ENCODE peak calls at places on chromosomes 5 and 9, in ten cellular contexts. M is fibroblast of lung; L is left colon; F is NCI-H187 treated with DMSO at 0.1 percent for 48 hours; Q is germinal center; I is activated CD4-positive, alpha-beta T cell treated with anti-CD3 and anti-CD28 coated beads, Interleukin-2, amount 10 ng/mL, durations not matched to agents 7 days and 5 days; Y is C1 segment of cervical spinal cord; K is ovary; H is stimulated activated CD4-positive, alpha-beta T cell treated with anti-CD3 and anti-CD28 coated beads, Interleukin-15, amount 100 ng/mL, for 24 hours; X is DND-41. P is an unnamed sample.

GRCh38 chr5:150142800-150143724 is 12.6 kb downstream of the PDGFRB start:
- DNase-seq in I (no peak), K (peak), X (no peak), Y (no peak), M (peak), F (no peak), H (no peak), L (peak), Q (no peak), P (no peak)

GRCh38 chr9:123406691-123407536 is 50.9 kb downstream of the CRB2 start:
- DNase-seq in K (no peak), L (no peak), X (no peak), I (no peak), M (peak), Q (no peak), H (no peak), Y (no peak), F (no peak), P (no peak)

GRCh38 chr9:136441191-136441680 is 1.6 kb upstream of the INPP5E start:
- DNase-seq in F (no peak), L (no peak), X (no peak), M (no peak), H (no peak), K (no peak), I (no peak), Q (no peak), Y (no peak), P (no peak)

GRCh38 chr5:141725909-141726308 is 43.9 kb upstream of the ARAP3 start:
- DNase-seq in I (no peak), Q (no peak), H (no peak), X (no peak), L (no peak), F (no peak), Y (no peak), K (no peak), M (peak), P (no peak)

GRCh38 chr9:137148661-137149060 is 9.7 kb downstream of the GRIN1 start:
- DNase-seq in L (no peak), K (no peak), I (no peak), Q (no peak), M (no peak), Y (no peak), F (no peak), H (no peak), X (no peak), P (no peak)

GRCh38 chr9:88923653-88924284 is 67.5 kb upstream of the S1PR3 start:
- DNase-seq in Y (no peak), X (no peak), H (peak), I (peak), F (no peak), L (no peak), Q (no peak), M (no peak), K (no peak), P (no peak)

GRCh38 chr9:121671612-121672155 is 20.2 kb downstream of the DAB2IP start:
- DNase-seq in X (no peak), H (no peak), L (no peak), I (no peak), M (peak), Y (no peak), F (no peak), Q (no peak), K (no peak), P (no peak)

GRCh38 chr9:98231770-98232478 is 23.5 kb downstream of the TBC1D2 start:
- DNase-seq in K (no peak), F (no peak), L (no peak), I (no peak), H (no peak), Y (no peak), Q (no peak), M (peak), X (no peak), P (no peak)

GRCh38 chr5:1651971-1652872 is 128.5 kb upstream of the LPCAT1 start:
- DNase-seq in I (no peak), H (no peak), L (no peak), M (no peak), F (no peak), X (no peak), Y (no peak), K (no peak), Q (no peak), P (no peak)

GRCh38 chr5:164345173-164345572 is 839.8 kb downstream of the MAT2B start:
- DNase-seq in X (no peak), Y (no peak), M (peak), K (no peak), L (no peak), I (no peak), H (no peak), Q (no peak), F (no peak), P (peak)

GRCh38 chr9:32426278-32426939 is 42.0 kb downstream of the ACO1 start:
- DNase-seq in H (no peak), M (peak), Q (no peak), Y (peak), F (no peak), L (peak), X (peak), K (peak), I (no peak), P (peak)

GRCh38 chr5:40676643-40677333 is 2.9 kb upstream of the PTGER4 start:
- DNase-seq in Q (no peak), K (no peak), M (peak), Y (no peak), F (no peak), L (peak), H (no peak), X (peak), I (no peak), P (no peak)

GRCh38 chr5:68465133-68465532 is 249.6 kb downstream of the PIK3R1 start:
- DNase-seq in F (no peak), Q (no peak), H (peak), X (peak), M (no peak), Y (no peak), L (no peak), K (no peak), I (peak), P (no peak)

GRCh38 chr5:64749385-64749784 is 19.1 kb downstream of the SREK1IP1 start:
- DNase-seq in M (no peak), Q (no peak), H (no peak), I (no peak), Y (no peak), K (no peak), X (no peak), L (no peak), F (no peak), P (no peak)

GRCh38 chr5:38291355-38291754 is 33.0 kb downstream of the EGFLAM start:
- DNase-seq in Y (no peak), F (no peak), L (no peak), K (no peak), I (no peak), H (peak), Q (no peak), X (no peak), M (no peak), P (no peak)

GRCh38 chr5:141717043-141717442 is 35.0 kb upstream of the ARAP3 start:
- DNase-seq in Y (no peak), M (no peak), I (no peak), L (no peak), Q (no peak), X (no peak), K (no peak), H (no peak), F (no peak), P (no peak)

GRCh38 chr5:154642499-154643245 is 112.5 kb upstream of the LARP1 start:
- DNase-seq in Y (no peak), K (no peak), F (no peak), H (no peak), I (no peak), X (no peak), L (no peak), M (peak), Q (no peak), P (no peak)

GRCh38 chr9:76379494-76379893 is 14.7 kb downstream of the RFK start:
- DNase-seq in L (no peak), X (no peak), F (no peak), K (no peak), H (no peak), I (no peak), Y (no peak), M (no peak), Q (no peak), P (no peak)

GRCh38 chr9:19934301-19934868 is 145.5 kb upstream of the SLC24A2 start:
- DNase-seq in M (peak), K (peak), Q (no peak), Y (no peak), F (no peak), X (no peak), I (no peak), H (peak), L (no peak), P (no peak)

GRCh38 chr5:172775326-172776234 is 4.6 kb upstream of the DUSP1 start:
- DNase-seq in M (peak), I (no peak), H (no peak), X (no peak), L (peak), Q (no peak), Y (no peak), F (no peak), K (no peak), P (no peak)

GRCh38 chr5:10635257-10635860 is 71.5 kb downstream of the ANKRD33B start:
- DNase-seq in H (peak), M (peak), K (no peak), F (no peak), L (no peak), I (peak), Q (peak), X (no peak), Y (no peak), P (no peak)

GRCh38 chr9:126062158-126062929 is 264.3 kb upstream of the MVB12B start:
- DNase-seq in Q (no peak), M (no peak), L (no peak), X (no peak), Y (no peak), K (no peak), I (no peak), H (no peak), F (no peak), P (no peak)

GRCh38 chr5:55480781-55481180 is 54.0 kb downstream of the PLPP1 start:
- DNase-seq in X (no peak), M (peak), Q (no peak), F (no peak), H (no peak), Y (no peak), I (no peak), L (no peak), K (no peak), P (no peak)

GRCh38 chr9:116951588-116952433 is 264.7 kb downstream of the TRIM32 start:
- DNase-seq in L (no peak), F (no peak), H (no peak), K (no peak), I (no peak), Y (no peak), Q (no peak), X (no peak), M (peak), P (no peak)

GRCh38 chr5:81337803-81338202 is 36.4 kb downstream of the ZCCHC9 start:
- DNase-seq in H (no peak), K (no peak), L (no peak), F (no peak), X (no peak), M (no peak), Y (no peak), Q (no peak), I (no peak), P (no peak)

GRCh38 chr9:113187935-113188595 is 33.0 kb downstream of the FKBP15 start:
- DNase-seq in H (no peak), X (no peak), L (peak), K (no peak), Q (no peak), M (peak), Y (no peak), I (no peak), F (no peak), P (no peak)

GRCh38 chr9:93253633-93254032 is 69.7 kb downstream of the WNK2 start:
- DNase-seq in I (no peak), Y (no peak), K (no peak), H (no peak), L (no peak), X (no peak), M (no peak), F (no peak), Q (no peak), P (no peak)

GRCh38 chr5:122385786-122386185 is 73.7 kb downstream of the SNCAIP start:
- DNase-seq in L (no peak), M (peak), H (no peak), Q (no peak), Y (no peak), X (no peak), K (no peak), I (no peak), F (no peak), P (no peak)

GRCh38 chr9:38255599-38255998 is 136.9 kb upstream of the ALDH1B1 start:
- DNase-seq in H (no peak), X (no peak), Y (no peak), K (no peak), Q (no peak), M (no peak), F (no peak), L (no peak), I (no peak), P (no peak)

GRCh38 chr5:124161286-124161685 is 585.2 kb downstream of the ZNF608 start:
- DNase-seq in M (no peak), X (no peak), H (no peak), L (no peak), F (no peak), K (no peak), Q (no peak), Y (no peak), I (no peak), P (no peak)

GRCh38 chr5:43104102-43104501 is 16.6 kb upstream of the ZNF131 start:
- DNase-seq in I (no peak), X (peak), Q (no peak), H (no peak), K (no peak), L (no peak), F (no peak), M (peak), Y (no peak), P (no peak)

GRCh38 chr5:141330299-141331080 is at the start of gene PCDHGA1:
- DNase-seq in X (no peak), F (no peak), Q (peak), I (peak), L (no peak), Y (no peak), H (peak), M (peak), K (no peak), P (no peak)

GRCh38 chr5:128764910-128765309 is 200.4 kb upstream of the SLC27A6 start:
- DNase-seq in H (no peak), X (no peak), M (no peak), Q (no peak), F (no peak), L (no peak), K (no peak), I (no peak), Y (no peak), P (no peak)

GRCh38 chr9:127166651-127167524 is 44.5 kb upstream of the ANGPTL2 start:
- DNase-seq in H (no peak), L (no peak), F (peak), Q (peak), K (no peak), I (no peak), M (peak), X (peak), Y (no peak), P (no peak)

GRCh38 chr5:66307647-66308257 is 163.7 kb downstream of the SREK1 start:
- DNase-seq in Q (peak), H (no peak), L (no peak), K (no peak), Y (peak), F (no peak), I (peak), M (peak), X (peak), P (no peak)

GRCh38 chr5:10584714-10585113 is 20.8 kb downstream of the ANKRD33B start:
- DNase-seq in I (no peak), F (no peak), Q (no peak), M (no peak), K (no peak), Y (no peak), L (no peak), H (no peak), X (no peak), P (no peak)

GRCh38 chr9:1837453-1838084 is 177.6 kb upstream of the SMARCA2 start:
- DNase-seq in X (peak), H (peak), Y (no peak), F (peak), Q (peak), K (no peak), I (no peak), M (peak), L (no peak), P (no peak)